ENCODE peak calls at places on chromosomes 16 and 17, in four cellular contexts. C is ELR; I is stimulated activated CD4-positive, alpha-beta T cell treated with anti-CD3 and anti-CD28 coated beads, TNF-alpha, amount 100 ng/mL, for 24 hours; R is heart left ventricle. H is an unnamed sample.

GRCh38 chr17:57861000-57861736 is 11.3 kb upstream of the MRPS23 start:
- DNase-seq in C (peak), I (no peak), R (peak), H (peak)

GRCh38 chr17:65355246-65355645 is 206.2 kb downstream of the AXIN2 start:
- DNase-seq in C (peak), I (no peak), R (no peak), H (no peak)

GRCh38 chr17:31830971-31831755 is 27.9 kb downstream of the COPRS start:
- DNase-seq in C (no peak), I (no peak), R (no peak), H (no peak)

GRCh38 chr17:48642843-48643696 is 16.9 kb upstream of the HOXB9 start:
- DNase-seq in C (no peak), I (no peak), R (no peak), H (no peak)

GRCh38 chr17:48555183-48555615 is 10.3 kb upstream of the HOXB2 start:
- DNase-seq in C (peak), I (no peak), R (no peak), H (no peak)

GRCh38 chr17:20189322-20189721 is 180.2 kb downstream of the SPECC1 start:
- DNase-seq in C (peak), I (no peak), R (no peak), H (no peak)

GRCh38 chr17:75575197-75575596 is 12.4 kb upstream of the MYO15B start:
- DNase-seq in C (no peak), I (no peak), R (no peak), H (no peak)

GRCh38 chr16:24645739-24646645 is 83.5 kb upstream of the TNRC6A start:
- DNase-seq in C (peak), I (no peak), R (no peak), H (no peak)

GRCh38 chr17:58352843-58353719 is 1.1 kb upstream of the SUPT4H1 start:
- DNase-seq in C (peak), I (no peak), R (peak), H (no peak)

GRCh38 chr17:81253358-81254131 is 14.4 kb downstream of the NDUFAF8 start:
- DNase-seq in C (peak), I (peak), R (peak), H (peak)

GRCh38 chr17:57033296-57033695 is 51.8 kb upstream of the AKAP1 start:
- DNase-seq in C (no peak), I (no peak), R (peak), H (no peak)

GRCh38 chr17:21098934-21099687 is 27.7 kb upstream of the DHRS7B start:
- DNase-seq in C (peak), I (peak), R (peak), H (peak)

GRCh38 chr17:146983-147761 is 9.8 kb downstream of the SCGB1C2 start:
- DNase-seq in C (no peak), I (no peak), R (peak), H (peak)

GRCh38 chr17:42174126-42174783 is 6.7 kb downstream of the KCNH4 start:
- DNase-seq in C (no peak), I (no peak), R (no peak), H (no peak)

GRCh38 chr17:50953831-50954601 is 87.9 kb upstream of the TOB1 start:
- DNase-seq in C (no peak), I (no peak), R (peak), H (peak)

GRCh38 chr17:13601776-13602551 is at the start of gene HS3ST3A1:
- DNase-seq in C (peak), I (no peak), R (peak), H (peak)

GRCh38 chr17:35972066-35972465 is 9.2 kb downstream of the CCL16 start:
- DNase-seq in C (no peak), I (no peak), R (no peak), H (no peak)

GRCh38 chr17:74373838-74374606 is 6.7 kb downstream of the GPR142 start:
- DNase-seq in C (no peak), I (no peak), R (no peak), H (no peak)

GRCh38 chr17:28372203-28372944 is 880 bp downstream of the SARM1 start:
- DNase-seq in C (peak), I (no peak), R (no peak), H (peak)

GRCh38 chr16:70250748-70251650 is 741 bp downstream of the EXOSC6 start:
- DNase-seq in C (peak), I (no peak), R (peak), H (peak)

GRCh38 chr16:58732545-58733247 is 1.4 kb downstream of the GOT2 start:
- DNase-seq in C (peak), I (no peak), R (no peak), H (no peak)

GRCh38 chr16:71467810-71468209 is 5.8 kb upstream of the ZNF23 start:
- DNase-seq in C (peak), I (no peak), R (no peak), H (no peak)

GRCh38 chr17:72338847-72339790 is 218.3 kb downstream of the SOX9 start:
- DNase-seq in C (peak), I (no peak), R (peak), H (no peak)

GRCh38 chr17:7862692-7863437 is 5.1 kb downstream of the CYB5D1 start:
- DNase-seq in C (peak), I (no peak), R (peak), H (no peak)